ENCODE peak calls at places on chromosomes 16 and 17, in four cellular contexts. T is mesendoderm, H is H9, P is H1. C is an unnamed sample.

GRCh38 chr16:5450435-5451104 is 353.0 kb upstream of the EEF2KMT start:
- DNase-seq in P (peak; percentile 64), H (peak; percentile 63), T (peak; percentile 83), C (no peak)

GRCh38 chr16:4008116-4008515 is 108.1 kb downstream of the ADCY9 start:
- DNase-seq in T (no peak), P (no peak), H (no peak), C (no peak)

GRCh38 chr17:43626066-43626465 is 35.7 kb downstream of the MEOX1 start:
- DNase-seq in T (no peak), H (no peak), P (no peak), C (no peak)

GRCh38 chr17:74165811-74166365 is 37.6 kb upstream of the RPL38 start:
- DNase-seq in P (no peak), H (peak; percentile 22), T (no peak), C (no peak)

GRCh38 chr16:61148930-61149329 is 887.3 kb downstream of the CDH8 start:
- DNase-seq in H (no peak), P (no peak), T (peak; percentile 38), C (no peak)

GRCh38 chr16:64234200-64234599 is 887.7 kb downstream of the CDH11 start:
- DNase-seq in P (no peak), H (no peak), T (no peak), C (no peak)

GRCh38 chr16:28069921-28070794 is 6.6 kb upstream of the GSG1L start:
- DNase-seq in H (no peak), P (no peak), T (no peak), C (no peak)

GRCh38 chr17:37710344-37710886 is 34.4 kb downstream of the HNF1B start:
- DNase-seq in T (peak; percentile 100), P (peak; percentile 58), H (peak; percentile 97), C (peak; percentile 62)

GRCh38 chr16:4687946-4688673 is 5.3 kb upstream of the NUDT16L1 start:
- DNase-seq in H (no peak), P (no peak), T (no peak), C (no peak)

GRCh38 chr17:77003699-77004098 is 135.5 kb downstream of the MGAT5B start:
- DNase-seq in T (no peak), H (no peak), P (no peak), C (no peak)

GRCh38 chr16:17375388-17376304 is 95.1 kb downstream of the XYLT1 start:
- DNase-seq in H (no peak), T (no peak), P (no peak), C (no peak)

GRCh38 chr17:31390748-31391495 is 553 bp upstream of the RAB11FIP4 start:
- DNase-seq in H (peak; percentile 69), T (peak; percentile 32), P (no peak), C (no peak)

GRCh38 chr16:82943371-82943770 is 316.6 kb downstream of the CDH13 start:
- DNase-seq in P (no peak), T (peak; percentile 8), H (no peak), C (peak; percentile 32)

GRCh38 chr16:58236231-58236690 is 38.4 kb upstream of the CSNK2A2 start:
- DNase-seq in P (peak; percentile 73), T (peak; percentile 96), H (peak; percentile 92), C (peak; percentile 51)

GRCh38 chr16:65201446-65202010 is 79.7 kb upstream of the CDH11 start:
- DNase-seq in P (no peak), T (no peak), H (no peak), C (peak; percentile 19)

GRCh38 chr17:55641559-55642160 is 81.0 kb downstream of the TMEM100 start:
- DNase-seq in H (peak; percentile 69), P (peak; percentile 33), T (peak; percentile 95), C (peak; percentile 63)

GRCh38 chr16:77310877-77311276 is 111.7 kb downstream of the SYCE1L start:
- DNase-seq in H (no peak), T (no peak), P (no peak), C (no peak)
- H3K56ac ChIP-seq in H (no peak overlapping the region), T (no peak overlapping the region), P (no peak overlapping the region), C (no peak overlapping the region)

DNA sequence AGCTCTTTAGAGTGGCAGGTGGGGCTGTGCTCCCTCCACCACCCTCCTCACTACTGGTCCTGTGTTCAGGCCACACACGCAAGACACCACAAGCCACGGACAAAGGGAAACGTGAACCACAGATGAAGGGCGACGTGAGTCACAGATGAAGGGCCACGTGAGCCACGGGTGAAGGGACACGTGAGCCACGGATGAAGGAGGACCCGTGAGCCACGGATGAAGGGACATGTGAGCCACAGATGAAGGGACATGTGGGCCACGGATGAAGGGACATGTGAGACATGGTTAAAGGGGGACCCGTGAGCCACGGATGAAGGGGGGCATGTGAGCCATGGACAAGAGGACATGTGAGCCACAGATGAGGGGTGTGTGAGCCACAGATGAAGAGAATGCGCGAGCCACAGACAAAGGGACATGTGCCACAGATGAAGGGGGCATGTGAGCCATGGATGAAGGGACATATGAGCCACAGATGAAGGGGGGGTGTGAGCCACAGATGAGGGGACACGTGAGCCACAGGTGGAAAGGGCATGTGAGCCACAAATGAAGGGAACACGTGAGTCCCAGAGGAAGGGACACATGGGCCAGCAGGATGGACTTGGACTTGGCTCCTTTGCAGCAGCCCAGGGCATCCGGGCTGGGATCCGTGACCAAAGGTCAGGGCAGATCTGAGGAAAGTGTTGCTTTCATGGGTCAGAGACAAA is 15.6 kb downstream of the ZNF469 start:
- DNase-seq in P (no peak), H (no peak), T (no peak), C (no peak)
- H3K56ac ChIP-seq in P (no peak overlapping the region), H (no peak overlapping the region), T (no peak overlapping the region), C (no peak overlapping the region)

DNA sequence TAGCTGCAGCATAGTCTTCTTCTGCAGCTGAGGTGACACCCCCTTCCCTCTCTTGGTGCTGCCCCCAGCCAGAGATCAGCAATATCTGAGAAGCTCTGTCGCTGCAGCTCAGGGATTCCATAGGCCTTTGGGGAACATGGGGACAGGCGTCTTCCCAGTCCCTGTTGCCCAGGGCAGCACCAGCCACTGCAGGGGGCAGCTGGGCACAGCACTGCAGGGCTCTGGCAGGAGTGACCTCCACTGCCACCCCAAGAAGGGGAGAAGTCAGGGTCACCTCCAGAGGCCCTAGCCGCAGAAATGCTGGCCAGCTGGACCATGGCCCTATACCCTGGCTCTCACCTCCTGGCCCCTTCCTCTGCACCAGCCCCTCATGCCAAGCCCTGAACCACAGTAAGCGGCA is 16.9 kb downstream of the SCN4A start:
- DNase-seq in H (no peak), P (no peak), T (no peak), C (no peak)
- H3K56ac ChIP-seq in H (no peak overlapping the region), P (no peak overlapping the region), T (no peak overlapping the region), C (no peak overlapping the region)

GRCh38 chr17:81144423-81144781 is 20.9 kb upstream of the PVALEF start:
- DNase-seq in T (no peak), P (no peak), H (no peak), C (no peak)
- H3K56ac ChIP-seq in T (no peak overlapping the region), P (no peak overlapping the region), H (no peak overlapping the region), C (no peak overlapping the region)

GRCh38 chr17:41984454-41984853 is 17.9 kb downstream of the CNP start:
- DNase-seq in P (no peak), T (no peak), H (no peak), C (no peak)
- H3K56ac ChIP-seq in P (no peak overlapping the region), T (no peak overlapping the region), H (no peak overlapping the region), C (no peak overlapping the region)

DNA sequence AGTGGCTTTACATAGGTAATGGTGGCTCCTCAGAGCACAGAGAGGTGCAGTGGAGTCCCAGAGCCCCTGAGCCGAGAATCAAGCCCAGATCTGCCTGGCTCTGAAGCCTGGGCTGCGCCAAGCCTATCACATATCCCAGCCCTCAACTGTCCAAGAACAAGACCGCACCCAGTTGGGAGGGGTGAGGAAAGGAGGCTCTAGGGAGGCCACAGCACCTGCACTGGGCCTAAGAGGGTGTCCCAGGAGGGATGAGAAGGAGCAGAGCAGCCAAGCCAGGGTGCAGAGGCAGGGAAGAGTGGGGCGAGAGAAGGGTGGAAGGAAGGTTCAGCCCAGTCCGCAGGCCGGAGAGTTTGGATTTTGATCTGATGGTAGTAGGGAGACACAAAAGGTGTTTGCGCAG is 931 bp upstream of the RNF112 start:
- DNase-seq in H (no peak), P (no peak), T (no peak), C (no peak)
- H3K56ac ChIP-seq in H (no peak overlapping the region), P (peak overlapping the region; percentile 18), T (peak overlapping the region; percentile 35), C (no peak overlapping the region)

C was measured in IMR-90.